ENCODE peak calls at places on chromosomes 7 and 10, in six cellular contexts. One of them, this sample, is unnamed.

GRCh38 chr7:29343379-29343778 is 148.8 kb downstream of the CHN2 start:
- DNase-seq in GM12891: no peak
- DNase-seq in HepG2: no peak
- DNase-seq in H1: no peak
- DNase-seq in GM12878: no peak
- DNase-seq in K562: no peak
- DNase-seq in this sample: no peak

GRCh38 chr10:28532223-28532508 is 752 bp upstream of the WAC start:
- DNase-seq in GM12878: no peak
- DNase-seq in K562: no peak
- DNase-seq in GM12891: peak
- DNase-seq in H1: no peak
- DNase-seq in HepG2: peak
- DNase-seq in this sample: no peak

GRCh38 chr10:65213170-65213569 is 1692.0 kb downstream of the REEP3 start:
- DNase-seq in K562: no peak
- DNase-seq in H1: no peak
- DNase-seq in HepG2: no peak
- DNase-seq in GM12878: no peak
- DNase-seq in GM12891: no peak
- DNase-seq in this sample: no peak

GRCh38 chr7:44470080-44470479 is 20.4 kb downstream of the NUDCD3 start:
- DNase-seq in H1: no peak
- DNase-seq in GM12891: no peak
- DNase-seq in HepG2: no peak
- DNase-seq in GM12878: no peak
- DNase-seq in K562: no peak
- DNase-seq in this sample: no peak

GRCh38 chr7:91412298-91412697 is 148.1 kb downstream of the FZD1 start:
- DNase-seq in HepG2: no peak
- DNase-seq in H1: no peak
- DNase-seq in K562: no peak
- DNase-seq in GM12891: no peak
- DNase-seq in GM12878: no peak
- DNase-seq in this sample: no peak

GRCh38 chr7:140390466-140391190 is 7.7 kb downstream of the SLC37A3 start:
- DNase-seq in GM12878: peak
- DNase-seq in GM12891: no peak
- DNase-seq in K562: no peak
- DNase-seq in H1: peak
- DNase-seq in HepG2: no peak
- DNase-seq in this sample: no peak

GRCh38 chr7:134723904-134724303 is 55.5 kb upstream of the CALD1 start:
- DNase-seq in HepG2: no peak
- DNase-seq in GM12891: no peak
- DNase-seq in H1: no peak
- DNase-seq in GM12878: no peak
- DNase-seq in K562: no peak
- DNase-seq in this sample: no peak

GRCh38 chr10:88082806-88083596 is 219.6 kb downstream of the PTEN start:
- DNase-seq in H1: no peak
- DNase-seq in GM12878: no peak
- DNase-seq in HepG2: no peak
- DNase-seq in K562: no peak
- DNase-seq in GM12891: no peak
- DNase-seq in this sample: no peak

GRCh38 chr10:35640951-35641429 is 1.1 kb downstream of the FZD8 start:
- DNase-seq in K562: no peak
- DNase-seq in GM12878: no peak
- DNase-seq in H1: peak
- DNase-seq in GM12891: peak
- DNase-seq in HepG2: peak
- DNase-seq in this sample: no peak

GRCh38 chr10:45380903-45381610 is 7.0 kb downstream of the ALOX5 start:
- DNase-seq in K562: no peak
- DNase-seq in H1: no peak
- DNase-seq in GM12891: no peak
- DNase-seq in HepG2: no peak
- DNase-seq in GM12878: no peak
- DNase-seq in this sample: no peak

GRCh38 chr7:150722403-150723065 is 6.1 kb downstream of the GIMAP1 start:
- DNase-seq in GM12878: no peak
- DNase-seq in HepG2: no peak
- DNase-seq in H1: no peak
- DNase-seq in K562: no peak
- DNase-seq in GM12891: no peak
- DNase-seq in this sample: no peak

GRCh38 chr7:95690367-95690947 is 81.9 kb upstream of the DYNC1I1 start:
- DNase-seq in HepG2: peak
- DNase-seq in GM12878: peak
- DNase-seq in K562: peak
- DNase-seq in GM12891: no peak
- DNase-seq in H1: no peak
- DNase-seq in this sample: no peak

GRCh38 chr10:35336921-35337741 is 822 bp downstream of the CCNY start:
- DNase-seq in K562: no peak
- DNase-seq in HepG2: peak
- DNase-seq in GM12878: no peak
- DNase-seq in H1: peak
- DNase-seq in GM12891: no peak
- DNase-seq in this sample: no peak

GRCh38 chr7:75945297-75946168 is 30.6 kb downstream of the POR start:
- DNase-seq in H1: no peak
- DNase-seq in GM12878: no peak
- DNase-seq in GM12891: no peak
- DNase-seq in HepG2: peak
- DNase-seq in K562: peak
- DNase-seq in this sample: no peak

GRCh38 chr10:7075851-7076250 is 335.0 kb downstream of the SFMBT2 start:
- DNase-seq in H1: no peak
- DNase-seq in HepG2: no peak
- DNase-seq in GM12891: no peak
- DNase-seq in GM12878: no peak
- DNase-seq in K562: no peak
- DNase-seq in this sample: no peak

GRCh38 chr10:69415951-69416350 is 767 bp downstream of the TACR2 start:
- DNase-seq in K562: no peak
- DNase-seq in GM12878: no peak
- DNase-seq in H1: no peak
- DNase-seq in GM12891: no peak
- DNase-seq in HepG2: no peak
- DNase-seq in this sample: no peak

GRCh38 chr7:96052860-96053452 is 268.9 kb downstream of the SLC25A13 start:
- DNase-seq in GM12891: no peak
- DNase-seq in GM12878: no peak
- DNase-seq in HepG2: no peak
- DNase-seq in H1: no peak
- DNase-seq in K562: no peak
- DNase-seq in this sample: no peak

GRCh38 chr7:38318803-38319416 is 45.5 kb upstream of the TARP start:
- DNase-seq in H1: no peak
- DNase-seq in HepG2: peak
- DNase-seq in K562: peak
- DNase-seq in GM12878: no peak
- DNase-seq in GM12891: peak
- DNase-seq in this sample: peak

GRCh38 chr10:44581996-44582395 is 197.1 kb upstream of the CXCL12 start:
- DNase-seq in K562: no peak
- DNase-seq in HepG2: no peak
- DNase-seq in H1: no peak
- DNase-seq in GM12878: no peak
- DNase-seq in GM12891: no peak
- DNase-seq in this sample: no peak

GRCh38 chr10:63697956-63698814 is 177.0 kb downstream of the REEP3 start:
- DNase-seq in H1: no peak
- DNase-seq in GM12878: no peak
- DNase-seq in HepG2: no peak
- DNase-seq in K562: no peak
- DNase-seq in GM12891: peak
- DNase-seq in this sample: no peak

GRCh38 chr10:63700935-63701263 is 179.7 kb downstream of the REEP3 start:
- DNase-seq in GM12891: no peak
- DNase-seq in GM12878: no peak
- DNase-seq in HepG2: no peak
- DNase-seq in H1: no peak
- DNase-seq in K562: no peak
- DNase-seq in this sample: no peak

GRCh38 chr10:63700209-63700934 is 179.2 kb downstream of the REEP3 start:
- DNase-seq in GM12891: no peak
- DNase-seq in K562: no peak
- DNase-seq in GM12878: no peak
- DNase-seq in H1: no peak
- DNase-seq in HepG2: no peak
- DNase-seq in this sample: no peak

GRCh38 chr10:63698815-63699205 is 177.6 kb downstream of the REEP3 start:
- DNase-seq in HepG2: no peak
- DNase-seq in GM12878: no peak
- DNase-seq in H1: no peak
- DNase-seq in K562: no peak
- DNase-seq in GM12891: no peak
- DNase-seq in this sample: no peak

GRCh38 chr10:63699785-63700184 is 178.6 kb downstream of the REEP3 start:
- DNase-seq in GM12891: no peak
- DNase-seq in H1: no peak
- DNase-seq in GM12878: no peak
- DNase-seq in HepG2: no peak
- DNase-seq in K562: no peak
- DNase-seq in this sample: no peak
- TF ChIP-seq POLR2AphosphoS5 in GM12891: no peak
- TF ChIP-seq POLR2AphosphoS5 in H1: no peak
- TF ChIP-seq POLR2AphosphoS5 in GM12878: no peak
- TF ChIP-seq POLR2AphosphoS5 in HepG2: no peak
- TF ChIP-seq POLR2AphosphoS5 in K562: no peak
- TF ChIP-seq POLR2AphosphoS5 in this sample: no peak

DNA sequence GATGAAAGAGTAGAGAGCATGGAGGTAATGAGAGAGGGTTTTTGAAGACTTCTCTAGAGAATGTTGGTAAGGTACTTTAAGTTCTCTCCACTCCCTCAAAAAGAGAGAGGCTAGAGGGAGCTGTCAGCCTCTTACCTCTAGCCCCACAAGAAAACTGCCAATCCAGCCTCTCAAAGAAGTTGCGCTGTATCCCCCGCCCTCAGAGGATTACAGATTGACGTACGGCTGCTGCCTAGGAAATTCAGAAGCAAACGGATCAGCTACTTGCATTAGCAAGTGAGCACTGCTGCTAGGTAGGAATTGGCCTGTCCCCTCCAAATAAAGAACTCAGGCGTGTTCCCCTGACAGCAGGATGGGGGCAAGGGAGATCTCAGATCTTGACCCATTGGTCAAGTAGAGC is 34.2 kb downstream of the TYW1B start:
- DNase-seq in H1: no peak
- DNase-seq in HepG2: no peak
- DNase-seq in GM12878: no peak
- DNase-seq in K562: no peak
- DNase-seq in GM12891: no peak
- DNase-seq in this sample: no peak
- TF ChIP-seq TAF1 in H1: no peak
- TF ChIP-seq TAF1 in HepG2: no peak
- TF ChIP-seq TAF1 in GM12878: no peak
- TF ChIP-seq TAF1 in K562: no peak
- TF ChIP-seq TAF1 in GM12891: no peak
- TF ChIP-seq TAF1 in this sample: no peak

DNA sequence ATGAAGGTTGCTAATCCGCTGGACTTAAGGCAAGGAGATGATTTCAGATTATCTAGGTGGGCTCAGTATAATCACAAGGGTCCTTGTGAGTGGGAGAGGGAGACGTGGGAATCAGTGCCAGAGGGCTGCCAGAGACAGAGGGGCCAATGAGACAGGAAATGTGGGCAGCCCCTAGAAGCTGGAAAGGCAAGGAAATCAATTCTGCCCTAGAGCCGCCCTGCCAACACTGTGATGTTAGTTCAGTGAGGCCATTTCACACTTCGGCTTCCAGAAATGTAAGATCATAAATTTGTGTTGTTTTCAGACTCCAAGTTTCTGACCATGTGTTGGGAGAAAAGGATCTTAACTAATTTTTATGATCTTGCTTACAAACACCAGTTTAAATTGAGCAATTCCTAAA is 3.6 kb upstream of the GPNMB start:
- DNase-seq in GM12891: no peak
- DNase-seq in K562: no peak
- DNase-seq in H1: no peak
- DNase-seq in HepG2: no peak
- DNase-seq in GM12878: no peak
- DNase-seq in this sample: no peak
- TF ChIP-seq POLR2A in GM12891: no peak
- TF ChIP-seq POLR2A in K562: no peak
- TF ChIP-seq POLR2A in H1: no peak
- TF ChIP-seq POLR2A in HepG2: no peak
- TF ChIP-seq POLR2A in GM12878: no peak
- TF ChIP-seq POLR2A in this sample: no peak

GRCh38 chr7:94507462-94507861 is 2.1 kb upstream of the CASD1 start:
- DNase-seq in HepG2: peak
- DNase-seq in K562: no peak
- DNase-seq in GM12891: no peak
- DNase-seq in H1: no peak
- DNase-seq in GM12878: no peak
- DNase-seq in this sample: no peak
- TF ChIP-seq POLR2AphosphoS5 in HepG2: no peak
- TF ChIP-seq POLR2AphosphoS5 in K562: no peak
- TF ChIP-seq POLR2AphosphoS5 in GM12891: no peak
- TF ChIP-seq POLR2AphosphoS5 in H1: no peak
- TF ChIP-seq POLR2AphosphoS5 in GM12878: no peak
- TF ChIP-seq POLR2AphosphoS5 in this sample: no peak

DNA sequence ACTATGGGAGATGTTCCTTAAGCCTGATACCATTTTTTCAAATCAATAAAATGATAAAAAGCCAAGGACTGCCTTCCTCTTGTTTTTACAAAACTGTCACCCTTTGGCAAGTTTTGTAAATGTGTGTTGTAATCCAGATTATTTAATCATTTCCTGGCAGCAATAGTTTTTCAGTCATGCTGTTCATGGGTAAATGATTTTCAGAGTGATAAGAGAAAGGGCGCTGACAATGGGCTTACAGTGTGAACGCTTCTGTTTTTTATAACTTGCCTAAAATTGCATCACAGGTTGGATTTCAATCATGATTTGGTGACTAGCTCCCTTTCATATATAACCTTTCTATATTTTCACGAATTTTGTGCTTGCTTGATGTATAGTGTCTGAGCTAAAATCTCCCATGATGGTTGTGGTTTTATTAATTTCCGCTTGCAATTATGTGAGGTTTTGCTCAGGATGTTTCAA is 19.0 kb upstream of the DMBT1 start:
- DNase-seq in K562: no peak
- DNase-seq in GM12891: no peak
- DNase-seq in H1: no peak
- DNase-seq in GM12878: no peak
- DNase-seq in HepG2: peak
- DNase-seq in this sample: no peak
- TF ChIP-seq TAF1 in K562: no peak
- TF ChIP-seq TAF1 in GM12891: no peak
- TF ChIP-seq TAF1 in H1: no peak
- TF ChIP-seq TAF1 in GM12878: no peak
- TF ChIP-seq TAF1 in HepG2: no peak
- TF ChIP-seq TAF1 in this sample: no peak

This sample was measured in GM12892.